ENCODE peak calls at places on chromosomes 13 and 19, in eight cellular contexts. I is hepatocyte, J is right atrium auricular region, H is PC-9, E is thoracic aorta, R is cardiac muscle cell, S is stomach, P is left ventricle myocardium inferior. F is an unnamed sample.

GRCh38 chr19:47264629-47265028 is 8.3 kb downstream of the CCDC9 start:
- DNase-seq in I (no peak), J (no peak), H (peak; percentile 10), E (no peak), R (no peak), S (no peak), P (no peak), F (no peak)

GRCh38 chr13:49679244-49679643 is 12.0 kb downstream of the EBPL start:
- DNase-seq in I (peak; percentile 19), J (no peak), H (no peak), E (no peak), R (peak; percentile 30), S (peak; percentile 38), P (no peak), F (peak; percentile 26)

GRCh38 chr19:46927106-46927505 is 66.3 kb downstream of the ARHGAP35 start:
- DNase-seq in I (no peak), J (no peak), H (no peak), E (no peak), R (no peak), S (no peak), P (no peak), F (no peak)

GRCh38 chr19:5805465-5806132 is 732 bp downstream of the NRTN start:
- DNase-seq in I (peak; percentile 92), J (peak; percentile 62), H (peak; percentile 42), E (no peak), R (peak; percentile 60), S (peak; percentile 88), P (peak; percentile 61), F (peak; percentile 91)

GRCh38 chr19:34806976-34807860 is 34.2 kb upstream of the ZNF599 start:
- DNase-seq in I (no peak), J (no peak), H (no peak), E (no peak), R (no peak), S (no peak), P (no peak), F (no peak)

GRCh38 chr13:39895254-39895653 is 239.8 kb downstream of the COG6 start:
- DNase-seq in I (no peak), J (no peak), H (no peak), E (no peak), R (peak; percentile 82), S (no peak), P (no peak), F (no peak)

GRCh38 chr19:24054044-24054935 is 32.7 kb upstream of the ZNF254 start:
- DNase-seq in I (peak; percentile 54), J (no peak), H (peak; percentile 96), E (no peak), R (peak; percentile 31), S (no peak), P (no peak), F (no peak)

GRCh38 chr19:5171711-5172110 is 168.9 kb downstream of the PTPRS start:
- DNase-seq in I (no peak), J (no peak), H (peak; percentile 91), E (no peak), R (peak; percentile 11), S (no peak), P (no peak), F (no peak)

GRCh38 chr19:48724796-48725753 is 5.5 kb upstream of the MAMSTR start:
- DNase-seq in I (peak; percentile 73), J (peak; percentile 86), H (peak; percentile 51), E (no peak), R (peak; percentile 98), S (no peak), P (peak; percentile 52), F (peak; percentile 54)

GRCh38 chr19:38389101-38389925 is 816 bp downstream of the SPRED3 start:
- DNase-seq in I (peak; percentile 58), J (no peak), H (no peak), E (peak; percentile 46), R (peak; percentile 80), S (no peak), P (no peak), F (peak; percentile 36)

GRCh38 chr19:14786421-14786851 is 8.1 kb upstream of the ADGRE2 start:
- DNase-seq in I (peak; percentile 25), J (no peak), H (no peak), E (no peak), R (peak; percentile 57), S (no peak), P (no peak), F (no peak)

GRCh38 chr19:6021878-6022569 is 44.1 kb upstream of the RANBP3 start:
- DNase-seq in I (peak; percentile 92), J (peak; percentile 80), H (no peak), E (no peak), R (peak; percentile 90), S (peak; percentile 89), P (peak; percentile 70), F (peak; percentile 88)

GRCh38 chr19:35216026-35216832 is 12.3 kb downstream of the FAM187B start:
- DNase-seq in I (no peak), J (no peak), H (no peak), E (no peak), R (no peak), S (no peak), P (no peak), F (no peak)

GRCh38 chr19:44582581-44583265 is 30.6 kb upstream of the IGSF23 start:
- DNase-seq in I (no peak), J (no peak), H (no peak), E (no peak), R (peak; percentile 63), S (no peak), P (no peak), F (peak; percentile 22)

GRCh38 chr19:28234637-28235036 is 978.3 kb downstream of the UQCRFS1 start:
- DNase-seq in I (peak; percentile 56), J (no peak), H (no peak), E (no peak), R (peak; percentile 56), S (no peak), P (no peak), F (no peak)

GRCh38 chr19:32178841-32179410 is 166.5 kb upstream of the ZNF507 start:
- DNase-seq in I (no peak), J (no peak), H (no peak), E (no peak), R (no peak), S (no peak), P (no peak), F (no peak)

GRCh38 chr13:44207476-44207875 is 166.1 kb upstream of the SERP2 start:
- DNase-seq in I (no peak), J (no peak), H (no peak), E (no peak), R (no peak), S (no peak), P (no peak), F (no peak)

GRCh38 chr19:13079542-13079986 is 23.1 kb downstream of the LYL1 start:
- DNase-seq in I (peak; percentile 80), J (no peak), H (no peak), E (no peak), R (peak; percentile 61), S (peak; percentile 77), P (no peak), F (no peak)

GRCh38 chr13:81874681-81875661 is 1534.0 kb upstream of the SPRY2 start:
- DNase-seq in I (peak; percentile 4), J (no peak), H (no peak), E (no peak), R (no peak), S (no peak), P (no peak), F (no peak)

GRCh38 chr13:81874253-81874652 is 1533.3 kb upstream of the SPRY2 start:
- DNase-seq in I (peak; percentile 14), J (no peak), H (no peak), E (no peak), R (no peak), S (no peak), P (no peak), F (no peak)

GRCh38 chr13:81872581-81872980 is 1531.7 kb upstream of the SPRY2 start:
- DNase-seq in I (peak; percentile 53), J (no peak), H (no peak), E (no peak), R (no peak), S (no peak), P (no peak), F (peak; percentile 23)
- TF ChIP-seq CTCF in I (peak; percentile 60), J (no peak), H (peak; percentile 51), E (no peak), R (no peak), S (no peak), P (no peak), F (peak; percentile 31)

GRCh38 chr13:106480511-106480910 is 55.0 kb downstream of the EFNB2 start:
- DNase-seq in I (no peak), J (no peak), H (no peak), E (no peak), R (no peak), S (no peak), P (no peak), F (no peak)

GRCh38 chr13:106481919-106482318 is 53.5 kb downstream of the EFNB2 start:
- DNase-seq in I (no peak), J (no peak), H (no peak), E (no peak), R (no peak), S (no peak), P (no peak), F (no peak)

GRCh38 chr13:106475852-106476251 is 59.6 kb downstream of the EFNB2 start:
- DNase-seq in I (peak; percentile 53), J (no peak), H (peak; percentile 78), E (no peak), R (no peak), S (no peak), P (no peak), F (no peak)

GRCh38 chr13:106477303-106477702 is 58.2 kb downstream of the EFNB2 start:
- DNase-seq in I (no peak), J (no peak), H (peak; percentile 41), E (no peak), R (no peak), S (no peak), P (no peak), F (no peak)

DNA sequence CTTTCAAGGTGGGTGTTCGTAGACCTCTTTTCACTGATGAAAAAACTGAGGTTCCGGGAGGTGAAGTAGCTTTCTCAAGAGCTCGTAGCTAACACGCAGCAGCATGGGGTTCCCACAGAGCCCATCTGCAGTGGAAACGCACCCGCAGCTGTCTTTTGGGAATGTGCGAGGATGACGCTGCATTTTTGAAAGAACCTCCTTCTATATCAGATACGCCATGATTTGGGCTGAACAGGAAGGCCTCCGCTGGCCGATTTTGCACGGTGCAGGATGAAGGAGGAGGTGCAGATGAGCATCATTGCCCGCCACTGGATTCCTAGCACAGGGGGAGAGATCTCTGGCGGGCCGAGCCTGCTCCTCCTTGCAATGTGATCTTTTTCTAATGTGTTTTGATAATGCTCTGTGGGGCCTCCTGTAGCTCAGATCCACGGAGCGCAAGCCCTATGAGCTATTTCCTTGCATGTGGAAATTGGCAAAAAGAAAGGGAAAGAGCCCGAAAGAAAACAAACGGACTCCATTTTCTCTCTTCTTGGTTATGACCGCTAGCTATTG is 55.5 kb downstream of the EFNB2 start:
- DNase-seq in I (no peak), J (no peak), H (no peak), E (no peak), R (no peak), S (no peak), P (no peak), F (no peak)
- H3K36me3 ChIP-seq in I (no peaks in the 10 kb centered on the region), J (no peaks in the 10 kb centered on the region), H (no peaks in the 10 kb centered on the region), E (no peaks in the 10 kb centered on the region), R (no peaks in the 10 kb centered on the region), S (no peaks in the 10 kb centered on the region), P (no peaks in the 10 kb centered on the region), F (no peaks in the 10 kb centered on the region)

GRCh38 chr13:72217142-72217541 is 350.1 kb upstream of the DACH1 start:
- DNase-seq in I (no peak), J (no peak), H (no peak), E (no peak), R (no peak), S (no peak), P (no peak), F (no peak)
- TF ChIP-seq CTCF in I (no peak), J (no peak), H (no peak), E (no peak), R (no peak), S (no peak), P (no peak), F (no peak)

GRCh38 chr19:52221031-52221430 is 31.2 kb downstream of the PPP2R1A start:
- DNase-seq in I (no peak), J (no peak), H (no peak), E (no peak), R (no peak), S (no peak), P (no peak), F (no peak)
- H3K36me3 ChIP-seq in I (peaks cover 6% of the 10 kb centered on the region), J (peaks cover 99% of the 10 kb centered on the region), H (peaks cover 77% of the 10 kb centered on the region), E (peaks cover 94% of the 10 kb centered on the region), R (peaks cover 91% of the 10 kb centered on the region), S (peaks cover 100% of the 10 kb centered on the region), P (peaks cover 100% of the 10 kb centered on the region), F (peaks cover 82% of the 10 kb centered on the region)

F was measured in body of pancreas.